ENCODE peak calls at places on chromosomes 7 and 10, in four cellular contexts. K is cardiac fibroblast, O is astrocyte of the spinal cord, N is tibial nerve. U is an unnamed sample.

GRCh38 chr10:25552283-25552919 is 377.6 kb downstream of the GPR158 start:
- DNase-seq in K (peak; percentile 53), N (no peak), O (peak; percentile 72), U (no peak)

GRCh38 chr7:157476654-157477549 is 140.1 kb downstream of the DNAJB6 start:
- DNase-seq in O (no peak), K (no peak), N (no peak), U (no peak)

GRCh38 chr10:61987951-61988379 is 86.5 kb downstream of the ARID5B start:
- DNase-seq in O (no peak), K (peak; percentile 22), N (no peak), U (no peak)

GRCh38 chr7:36137258-36137657 is 15.8 kb upstream of the EEPD1 start:
- DNase-seq in O (no peak), K (no peak), N (no peak), U (no peak)

GRCh38 chr10:13340626-13341370 is 7.3 kb downstream of the SEPHS1 start:
- DNase-seq in K (no peak), N (no peak), O (no peak), U (no peak)

GRCh38 chr7:18610331-18610948 is 114.9 kb downstream of the HDAC9 start:
- DNase-seq in K (peak; percentile 60), N (peak; percentile 41), O (peak; percentile 19), U (no peak)

GRCh38 chr10:70595566-70596016 is 7.0 kb downstream of the PRF1 start:
- DNase-seq in N (no peak), K (no peak), O (no peak), U (no peak)

GRCh38 chr10:51427758-51428157 is 271.6 kb downstream of the CSTF2T start:
- DNase-seq in N (no peak), O (no peak), K (peak; percentile 19), U (no peak)

GRCh38 chr7:151660141-151660540 is 140.4 kb upstream of the RHEB start:
- DNase-seq in K (peak; percentile 63), O (peak; percentile 39), N (no peak), U (no peak)

GRCh38 chr7:80370587-80370986 is 141.3 kb downstream of the GNAT3 start:
- DNase-seq in K (no peak), N (no peak), O (no peak), U (no peak)

GRCh38 chr10:46020871-46021553 is 9.4 kb downstream of the NCOA4 start:
- DNase-seq in K (peak; percentile 93), O (peak; percentile 55), N (no peak), U (no peak)

GRCh38 chr10:21097926-21098355 is 200.8 kb upstream of the NEBL start:
- DNase-seq in K (no peak), N (no peak), O (no peak), U (no peak)

GRCh38 chr10:83607959-83608745 is 531.2 kb upstream of the GHITM start:
- DNase-seq in N (no peak), O (peak; percentile 57), K (peak; percentile 76), U (no peak)

GRCh38 chr7:87480386-87480785 is 4.9 kb upstream of the ABCB4 start:
- DNase-seq in O (peak; percentile 3), K (no peak), N (no peak), U (no peak)

GRCh38 chr7:18575989-18576572 is 80.5 kb downstream of the HDAC9 start:
- DNase-seq in K (no peak), O (no peak), N (no peak), U (no peak)

GRCh38 chr7:101736077-101736476 is 81.3 kb upstream of the CUX1 start:
- DNase-seq in O (no peak), K (peak; percentile 12), N (no peak), U (no peak)

GRCh38 chr10:129764901-129765663 is 199.0 kb downstream of the EBF3 start:
- DNase-seq in O (no peak), K (no peak), N (no peak), U (peak; percentile 20)

GRCh38 chr7:157622408-157623221 is 285.8 kb downstream of the DNAJB6 start:
- DNase-seq in O (no peak), N (no peak), K (no peak), U (no peak)

GRCh38 chr7:121800916-121801675 is 71.9 kb upstream of the PTPRZ1 start:
- DNase-seq in N (no peak), O (no peak), K (no peak), U (no peak)

GRCh38 chr7:29987821-29988317 is 1.7 kb downstream of the SCRN1 start:
- DNase-seq in N (peak; percentile 9), O (peak; percentile 88), K (peak; percentile 92), U (no peak)

GRCh38 chr7:147170341-147171012 is 1053.9 kb downstream of the CNTNAP2 start:
- DNase-seq in K (no peak), O (no peak), N (no peak), U (no peak)

GRCh38 chr10:91803386-91804125 is 5.3 kb downstream of the TNKS2 start:
- DNase-seq in N (no peak), O (no peak), K (no peak), U (no peak)

GRCh38 chr10:88984525-88984924 is 6.1 kb upstream of the FAS start:
- DNase-seq in K (no peak), N (no peak), O (no peak), U (no peak)

GRCh38 chr7:99080679-99081078 is 63.2 kb downstream of the SMURF1 start:
- DNase-seq in N (no peak), O (no peak), K (no peak), U (no peak)

GRCh38 chr7:44056681-44057080 is 8.7 kb downstream of the PGAM2 start:
- DNase-seq in N (no peak), K (no peak), O (no peak), U (no peak)

GRCh38 chr7:108406474-108406873 is 49.8 kb downstream of the NRCAM start:
- DNase-seq in K (peak; percentile 91), N (no peak), O (peak; percentile 44), U (no peak)

GRCh38 chr7:84248267-84248666 is 53.7 kb upstream of the SEMA3A start:
- DNase-seq in N (no peak), O (no peak), K (peak; percentile 52), U (no peak)

GRCh38 chr7:28440055-28440601 is 27.8 kb downstream of the CREB5 start:
- DNase-seq in N (no peak), O (no peak), K (no peak), U (no peak)

GRCh38 chr10:120997313-120998102 is 146.3 kb downstream of the WDR11 start:
- DNase-seq in K (no peak), N (no peak), O (no peak), U (no peak)

GRCh38 chr10:15461353-15462108 is 90.4 kb upstream of the FAM171A1 start:
- DNase-seq in K (peak; percentile 76), N (peak; percentile 45), O (peak; percentile 62), U (no peak)
- TF ChIP-seq CTCF in K (peak; percentile 20), N (no peak), O (peak; percentile 29), U (no peak)

GRCh38 chr7:93622036-93622714 is 47.7 kb upstream of the CALCR start:
- DNase-seq in K (peak; percentile 54), N (no peak), O (peak; percentile 29), U (no peak)
- TF ChIP-seq CTCF in K (peak; percentile 63), N (no peak), O (peak; percentile 52), U (no peak)

GRCh38 chr7:67484244-67484751 is 487.7 kb downstream of the TYW1 start:
- DNase-seq in N (peak; percentile 49), K (peak; percentile 68), O (peak; percentile 53), U (peak; percentile 45)
- TF ChIP-seq CTCF in N (peak; percentile 38), K (peak; percentile 67), O (peak; percentile 69), U (no peak)

GRCh38 chr10:74081918-74082317 is 68.7 kb downstream of the AP3M1 start:
- DNase-seq in K (no peak), N (no peak), O (no peak), U (no peak)

GRCh38 chr10:74083304-74083703 is 67.3 kb downstream of the AP3M1 start:
- DNase-seq in K (no peak), N (no peak), O (no peak), U (no peak)

GRCh38 chr10:74082319-74082718 is 68.3 kb downstream of the AP3M1 start:
- DNase-seq in N (no peak), K (no peak), O (no peak), U (no peak)

GRCh38 chr10:74079914-74080590 is 70.6 kb downstream of the AP3M1 start:
- DNase-seq in O (peak; percentile 71), K (peak; percentile 63), N (no peak), U (no peak)

DNA sequence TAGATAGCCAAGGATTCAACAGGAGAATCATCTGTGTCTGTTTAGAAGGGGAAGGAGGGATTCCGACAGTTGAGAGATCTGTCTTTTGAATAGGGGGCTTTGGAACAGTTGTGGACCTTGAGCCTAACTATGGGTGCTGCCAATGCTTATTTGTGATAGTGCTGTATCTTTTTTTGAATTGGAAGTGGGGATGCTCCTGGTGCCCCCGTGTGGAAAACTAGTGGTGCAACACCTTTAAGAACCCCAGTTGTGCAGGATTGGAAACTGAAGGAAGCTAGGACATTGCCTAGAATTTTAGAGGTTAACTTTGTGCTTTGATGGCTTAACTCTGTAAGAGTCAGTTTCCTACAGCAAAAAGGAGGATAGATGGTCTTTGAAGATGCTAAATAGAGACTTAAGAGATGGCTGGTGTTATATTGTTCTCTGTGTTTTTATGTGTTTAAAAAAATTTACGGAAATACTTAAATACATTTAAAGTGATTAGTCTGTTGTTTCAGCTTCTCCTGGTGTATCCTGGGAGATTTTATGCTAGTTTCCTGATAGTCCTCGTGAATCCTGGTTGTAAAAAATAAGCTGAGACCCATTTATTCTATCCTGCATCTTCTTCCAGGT is 69.3 kb downstream of the AP3M1 start:
- DNase-seq in N (peak; percentile 48), O (peak; percentile 65), K (peak; percentile 74), U (peak; percentile 43)
- TF ChIP-seq CTCF in N (peak; percentile 63), O (peak; percentile 80), K (peak; percentile 80), U (peak; percentile 59)

GRCh38 chr10:117865945-117866344 is 180.8 kb downstream of the RAB11FIP2 start:
- DNase-seq in O (no peak), N (no peak), K (no peak), U (no peak)
- TF ChIP-seq CTCF in O (no peak), N (no peak), K (no peak), U (no peak)

GRCh38 chr10:31031666-31032514 is at the start of gene ZNF438:
- DNase-seq in N (peak; percentile 97), O (peak; percentile 96), K (peak; percentile 96), U (peak; percentile 96)
- TF ChIP-seq CTCF in N (peak; percentile 53), O (peak; percentile 29), K (peak; percentile 34), U (no peak)

GRCh38 chr10:124611738-124612137 is 132.4 kb downstream of the FAM53B start:
- DNase-seq in N (no peak), K (no peak), O (no peak), U (peak; percentile 34)
- TF ChIP-seq CTCF in N (no peak), K (no peak), O (no peak), U (no peak)

GRCh38 chr7:130040576-130040975 is 10.6 kb downstream of the ZC3HC1 start:
- DNase-seq in N (no peak), K (no peak), O (no peak), U (no peak)
- TF ChIP-seq CTCF in N (no peak), K (no peak), O (no peak), U (no peak)

GRCh38 chr7:131774419-131775220 is 218.2 kb upstream of the PODXL start:
- DNase-seq in N (no peak), O (no peak), K (no peak), U (no peak)
- TF ChIP-seq CTCF in N (no peak), O (no peak), K (no peak), U (no peak)

U was measured in stomach.